ENCODE peak calls at places on chromosomes 1 and 21, in eight cellular contexts. F is neural progenitor cell, N is GM23338, B is brain microvascular endothelial cell, O is tibial artery, C is heart left ventricle, S is Peyer's patch, X is kidney. L is an unnamed sample. For H3K36me3, the result is how much of the 10 kb centered on the place peaks cover.

GRCh38 chr1:44830900-44831304 is 12.2 kb downstream of the PTCH2 start:
- DNase-seq in F (no peak), N (no peak), B (no peak), O (no peak), C (peak), S (no peak), X (no peak), L (peak)

GRCh38 chr1:79472067-79472656 is 465.6 kb upstream of the ADGRL4 start:
- DNase-seq in F (no peak), N (no peak), B (no peak), O (no peak), C (no peak), S (no peak), X (no peak), L (no peak)

GRCh38 chr1:185681034-185681633 is 53.1 kb upstream of the HMCN1 start:
- DNase-seq in F (peak), N (peak), B (peak), O (no peak), C (no peak), S (peak), X (no peak), L (no peak)

GRCh38 chr1:10051656-10052055 is 18.9 kb downstream of the UBE4B start:
- DNase-seq in F (no peak), N (no peak), B (no peak), O (no peak), C (no peak), S (no peak), X (no peak), L (no peak)

GRCh38 chr1:21060523-21060922 is 116.2 kb downstream of the EIF4G3 start:
- DNase-seq in F (no peak), N (no peak), B (no peak), O (no peak), C (no peak), S (no peak), X (no peak), L (no peak)

GRCh38 chr21:38937286-38937790 is 131.6 kb downstream of the ETS2 start:
- DNase-seq in F (no peak), N (no peak), B (no peak), O (no peak), C (no peak), S (peak), X (no peak), L (no peak)

GRCh38 chr1:89221341-89221740 is 22.6 kb upstream of the GBP4 start:
- DNase-seq in F (no peak), N (no peak), B (no peak), O (no peak), C (no peak), S (no peak), X (no peak), L (no peak)

GRCh38 chr1:233097546-233098254 is 147.3 kb downstream of the NTPCR start:
- DNase-seq in F (no peak), N (no peak), B (no peak), O (no peak), C (no peak), S (no peak), X (no peak), L (no peak)

GRCh38 chr21:37164742-37165141 is 91.7 kb downstream of the TTC3 start:
- DNase-seq in F (no peak), N (no peak), B (no peak), O (no peak), C (no peak), S (no peak), X (no peak), L (no peak)

GRCh38 chr1:206074839-206075238 is 21.9 kb downstream of the RHEX start:
- DNase-seq in F (no peak), N (no peak), B (no peak), O (no peak), C (no peak), S (no peak), X (no peak), L (no peak)

GRCh38 chr21:41598561-41599511 is 90.9 kb upstream of the TMPRSS2 start:
- DNase-seq in F (no peak), N (no peak), B (no peak), O (peak), C (no peak), S (peak), X (no peak), L (no peak)

GRCh38 chr1:116868386-116868785 is 41.3 kb upstream of the PTGFRN start:
- DNase-seq in F (no peak), N (no peak), B (peak), O (no peak), C (no peak), S (no peak), X (no peak), L (no peak)

GRCh38 chr1:55418625-55419024 is 203.5 kb upstream of the USP24 start:
- DNase-seq in F (no peak), N (no peak), B (no peak), O (no peak), C (no peak), S (no peak), X (no peak), L (no peak)

DNA sequence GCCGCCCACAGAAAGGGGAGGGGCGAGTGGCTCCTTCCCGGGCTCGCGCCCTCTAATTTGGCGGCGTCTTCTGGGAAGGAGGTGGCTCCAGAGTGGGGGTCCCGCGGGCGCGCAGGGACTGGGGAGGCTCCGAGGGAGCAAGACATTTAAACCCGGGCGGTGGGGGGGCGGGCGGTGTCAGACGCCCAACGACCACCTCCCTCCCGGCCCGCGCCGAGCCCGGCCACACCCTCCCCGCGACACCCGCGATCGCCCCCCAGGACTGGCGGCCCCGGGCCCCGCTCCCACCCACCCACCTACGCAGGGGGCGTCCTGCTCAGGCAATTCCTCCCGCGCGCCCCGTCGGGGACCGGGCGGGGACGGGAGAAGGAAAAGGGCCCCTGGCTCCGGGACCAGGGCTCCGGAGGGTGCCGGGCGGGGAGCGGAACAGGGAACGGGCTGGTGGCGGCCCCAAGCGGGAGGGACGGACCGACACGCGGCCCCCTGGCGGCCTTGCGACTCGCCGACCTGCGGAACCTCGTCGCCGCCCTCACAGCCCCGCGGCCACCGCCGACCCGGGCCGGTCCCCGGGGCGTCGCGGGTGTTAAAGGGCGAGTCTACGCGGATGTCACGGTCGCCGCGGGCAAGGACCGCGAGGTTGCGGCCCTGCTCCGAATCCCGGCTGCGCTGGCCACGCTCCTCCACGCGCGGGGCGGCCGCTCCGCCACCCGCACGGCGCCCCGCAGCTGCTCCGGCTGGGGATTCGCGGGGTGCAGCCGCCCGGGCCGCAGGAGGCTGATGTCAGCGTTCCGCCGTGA is 94.0 kb upstream of the FMN2 start:
- DNase-seq in F (peak), N (peak), B (no peak), O (no peak), C (no peak), S (no peak), X (peak), L (no peak)
- TF ChIP-seq CTCF in F (peak), N (peak), B (peak), O (no peak), C (no peak), S (no peak), X (peak), L (no peak)

GRCh38 chr1:4105300-4105880 is 205.3 kb upstream of the C1orf174 start:
- DNase-seq in F (no peak), N (no peak), B (no peak), O (peak), C (no peak), S (no peak), X (no peak), L (no peak)
- H3K36me3 ChIP-seq in F (under half), N (under half), B (under half), O (under half), C (under half), S (under half), X (under half), L (under half)

GRCh38 chr1:32241011-32241763 is 5.8 kb upstream of the FAM167B start:
- DNase-seq in F (peak), N (peak), B (peak), O (peak), C (peak), S (peak), X (peak), L (peak)

GRCh38 chr1:32239335-32239734 is 7.7 kb upstream of the FAM167B start:
- DNase-seq in F (peak), N (peak), B (no peak), O (no peak), C (no peak), S (no peak), X (no peak), L (no peak)

GRCh38 chr1:32239790-32240139 is 7.3 kb upstream of the FAM167B start:
- DNase-seq in F (no peak), N (no peak), B (no peak), O (peak), C (peak), S (peak), X (peak), L (peak)

GRCh38 chr1:32242341-32242851 is 4.6 kb upstream of the FAM167B start:
- DNase-seq in F (peak), N (peak), B (no peak), O (no peak), C (peak), S (peak), X (no peak), L (peak)

DNA sequence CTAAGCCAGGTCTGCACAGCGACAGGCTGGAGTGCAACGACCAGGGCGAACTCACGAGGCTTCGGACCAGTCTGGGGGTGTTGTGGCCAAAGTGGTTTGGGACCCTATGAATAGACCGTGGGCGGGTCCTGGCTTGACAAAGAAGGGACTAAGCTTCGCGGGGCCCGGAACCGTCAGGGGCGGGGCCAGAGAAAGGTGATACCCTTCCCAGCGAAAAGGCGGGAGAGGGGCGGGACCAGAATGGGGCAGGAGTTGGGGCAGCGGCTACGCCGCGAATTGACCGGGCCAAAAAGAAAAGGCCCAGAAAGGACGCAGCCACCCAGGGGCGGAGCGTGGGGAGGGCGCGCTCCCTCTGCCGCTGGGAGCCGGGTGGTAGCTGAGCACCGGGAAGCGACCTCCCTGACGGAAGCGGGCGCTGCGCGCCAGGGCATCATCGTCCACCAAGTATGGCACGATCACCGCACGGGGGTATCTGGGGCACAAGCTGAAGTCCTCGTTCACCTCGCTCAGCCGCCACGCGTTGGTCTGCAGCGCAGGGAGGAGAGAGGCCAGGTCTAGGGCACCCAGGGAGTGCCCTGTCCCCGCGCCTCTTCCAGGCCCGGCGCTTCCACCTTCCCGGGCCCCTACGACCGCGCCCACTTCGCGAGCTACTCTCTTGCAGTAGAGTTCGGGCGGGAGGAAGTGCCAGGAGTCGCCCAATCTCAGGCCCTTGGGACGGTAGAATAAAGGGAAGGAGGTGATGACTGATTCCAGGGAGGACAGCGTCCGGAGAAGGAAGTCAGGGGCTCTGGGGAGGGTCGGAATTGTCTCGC is 6.7 kb upstream of the FAM167B start:
- DNase-seq in F (peak), N (peak), B (no peak), O (peak), C (peak), S (peak), X (peak), L (peak)
- TF ChIP-seq CTCF in F (peak), N (peak), B (peak), O (peak), C (peak), S (peak), X (peak), L (peak)

GRCh38 chr1:157134442-157134841 is 3.8 kb downstream of the ETV3 start:
- DNase-seq in F (no peak), N (no peak), B (no peak), O (no peak), C (no peak), S (no peak), X (no peak), L (no peak)

GRCh38 chr1:157133431-157133830 is 4.8 kb downstream of the ETV3 start:
- DNase-seq in F (no peak), N (no peak), B (no peak), O (no peak), C (no peak), S (no peak), X (no peak), L (no peak)

GRCh38 chr1:157132111-157132510 is 6.1 kb downstream of the ETV3 start:
- DNase-seq in F (no peak), N (no peak), B (no peak), O (no peak), C (no peak), S (no peak), X (no peak), L (no peak)

GRCh38 chr1:157132602-157133167 is 5.5 kb downstream of the ETV3 start:
- DNase-seq in F (no peak), N (no peak), B (no peak), O (no peak), C (no peak), S (no peak), X (no peak), L (no peak)

DNA sequence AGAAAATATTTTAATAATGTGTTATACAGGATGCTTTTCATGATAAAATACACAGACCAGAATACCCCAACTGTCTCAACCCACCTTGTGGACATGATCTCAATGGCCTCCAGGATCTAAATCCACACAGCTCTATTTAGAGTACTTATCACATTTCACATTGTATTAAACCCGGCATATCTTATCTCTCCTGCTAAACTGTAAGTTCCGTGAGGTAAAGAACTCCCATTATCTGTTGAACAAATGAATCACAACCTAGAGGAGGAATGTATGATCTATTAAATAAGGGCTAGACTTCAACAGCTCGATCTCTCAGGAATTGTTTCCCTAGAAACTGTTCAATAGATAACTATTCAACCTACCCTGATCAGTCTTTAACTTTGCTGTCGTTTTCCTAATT is 6.9 kb downstream of the ETV3 start:
- DNase-seq in F (no peak), N (no peak), B (no peak), O (no peak), C (no peak), S (no peak), X (no peak), L (no peak)
- H3K36me3 ChIP-seq in F (under half), N (under half), B (half or more), O (half or more), C (under half), S (under half), X (half or more), L (half or more)

L was measured in psoas muscle.